ENCODE peak calls at places on chromosome 18, in four cellular contexts. One of them, this sample, is unnamed.
A peak's percentile ranks its signal among the peaks of the same experiment; 100 is the strongest.

GRCh38 chr18:24397694-24398365 is at the start of gene OSBPL1A:
- DNase-seq in uterus: peak; percentile 92
- DNase-seq in cardiac fibroblast: peak; percentile 96
- DNase-seq in stimulated activated CD8-positive, alpha-beta memory T cell treated with anti-CD3 and anti-CD28 coated beads, Interleukin-15, amount 100 ng/mL, for 24 hours: peak; percentile 61
- DNase-seq in this sample: peak; percentile 96

GRCh38 chr18:59079264-59079972 is 60.3 kb upstream of the SEC11C start:
- DNase-seq in uterus: no peak
- DNase-seq in cardiac fibroblast: no peak
- DNase-seq in stimulated activated CD8-positive, alpha-beta memory T cell treated with anti-CD3 and anti-CD28 coated beads, Interleukin-15, amount 100 ng/mL, for 24 hours: no peak
- DNase-seq in this sample: no peak

GRCh38 chr18:63817441-63818051 is 42.3 kb downstream of the SERPINB7 start:
- DNase-seq in uterus: no peak
- DNase-seq in cardiac fibroblast: peak; percentile 67
- DNase-seq in stimulated activated CD8-positive, alpha-beta memory T cell treated with anti-CD3 and anti-CD28 coated beads, Interleukin-15, amount 100 ng/mL, for 24 hours: no peak
- DNase-seq in this sample: no peak

GRCh38 chr18:52046842-52047241 is 293.2 kb upstream of the DCC start:
- DNase-seq in uterus: no peak
- DNase-seq in cardiac fibroblast: no peak
- DNase-seq in stimulated activated CD8-positive, alpha-beta memory T cell treated with anti-CD3 and anti-CD28 coated beads, Interleukin-15, amount 100 ng/mL, for 24 hours: no peak
- DNase-seq in this sample: no peak

GRCh38 chr18:43587538-43588153 is 310.4 kb upstream of the SYT4 start:
- DNase-seq in uterus: no peak
- DNase-seq in cardiac fibroblast: peak; percentile 68
- DNase-seq in stimulated activated CD8-positive, alpha-beta memory T cell treated with anti-CD3 and anti-CD28 coated beads, Interleukin-15, amount 100 ng/mL, for 24 hours: no peak
- DNase-seq in this sample: no peak

GRCh38 chr18:5057348-5058012 is 139.6 kb downstream of the AKAIN1 start:
- DNase-seq in uterus: no peak
- DNase-seq in cardiac fibroblast: peak; percentile 68
- DNase-seq in stimulated activated CD8-positive, alpha-beta memory T cell treated with anti-CD3 and anti-CD28 coated beads, Interleukin-15, amount 100 ng/mL, for 24 hours: no peak
- DNase-seq in this sample: peak; percentile 46

GRCh38 chr18:48023334-48024008 is 93.0 kb upstream of the SMAD2 start:
- DNase-seq in uterus: no peak
- DNase-seq in cardiac fibroblast: peak; percentile 83
- DNase-seq in stimulated activated CD8-positive, alpha-beta memory T cell treated with anti-CD3 and anti-CD28 coated beads, Interleukin-15, amount 100 ng/mL, for 24 hours: no peak
- DNase-seq in this sample: peak; percentile 85

GRCh38 chr18:8130089-8130488 is 479.1 kb upstream of the RAB12 start:
- DNase-seq in uterus: no peak
- DNase-seq in cardiac fibroblast: no peak
- DNase-seq in stimulated activated CD8-positive, alpha-beta memory T cell treated with anti-CD3 and anti-CD28 coated beads, Interleukin-15, amount 100 ng/mL, for 24 hours: no peak
- DNase-seq in this sample: no peak

GRCh38 chr18:67194886-67195285 is 321.6 kb downstream of the DSEL start:
- DNase-seq in uterus: no peak
- DNase-seq in cardiac fibroblast: no peak
- DNase-seq in stimulated activated CD8-positive, alpha-beta memory T cell treated with anti-CD3 and anti-CD28 coated beads, Interleukin-15, amount 100 ng/mL, for 24 hours: no peak
- DNase-seq in this sample: no peak

GRCh38 chr18:46459789-46460455 is 197.1 kb downstream of the LOXHD1 start:
- DNase-seq in uterus: no peak
- DNase-seq in cardiac fibroblast: no peak
- DNase-seq in stimulated activated CD8-positive, alpha-beta memory T cell treated with anti-CD3 and anti-CD28 coated beads, Interleukin-15, amount 100 ng/mL, for 24 hours: no peak
- DNase-seq in this sample: no peak

This sample was measured in ureter.